ENCODE peak calls at places on chromosomes 5 and 9, in five cellular contexts. One of them, this sample, is unnamed.

GRCh38 chr9:92639124-92639523 is 30.8 kb downstream of the IPPK start:
- DNase-seq in GM12878: no peak
- DNase-seq in IMR-90: no peak
- DNase-seq in SK-N-SH: no peak
- DNase-seq in A549: no peak
- DNase-seq in this sample: no peak

GRCh38 chr9:134553061-134553891 is 88.3 kb upstream of the COL5A1 start:
- DNase-seq in GM12878: no peak
- DNase-seq in A549: no peak
- DNase-seq in IMR-90: no peak
- DNase-seq in SK-N-SH: no peak
- DNase-seq in this sample: no peak

GRCh38 chr5:67426961-67427630 is 230.5 kb upstream of the CD180 start:
- DNase-seq in IMR-90: no peak
- DNase-seq in SK-N-SH: no peak
- DNase-seq in GM12878: no peak
- DNase-seq in A549: no peak
- DNase-seq in this sample: no peak

GRCh38 chr5:173786296-173787187 is 101.6 kb upstream of the CPEB4 start:
- DNase-seq in GM12878: peak
- DNase-seq in IMR-90: no peak
- DNase-seq in SK-N-SH: no peak
- DNase-seq in A549: no peak
- DNase-seq in this sample: peak

GRCh38 chr5:10552183-10553143 is 11.4 kb upstream of the ANKRD33B start:
- DNase-seq in GM12878: no peak
- DNase-seq in SK-N-SH: no peak
- DNase-seq in IMR-90: peak
- DNase-seq in A549: peak
- DNase-seq in this sample: no peak

GRCh38 chr5:19923742-19924141 is 64.3 kb downstream of the CDH18 start:
- DNase-seq in SK-N-SH: no peak
- DNase-seq in GM12878: no peak
- DNase-seq in IMR-90: peak
- DNase-seq in A549: no peak
- DNase-seq in this sample: no peak

GRCh38 chr5:166699616-166700015 is 1591.8 kb upstream of the WWC1 start:
- DNase-seq in GM12878: no peak
- DNase-seq in A549: no peak
- DNase-seq in IMR-90: no peak
- DNase-seq in SK-N-SH: no peak
- DNase-seq in this sample: no peak

GRCh38 chr5:73544429-73545402 is 20.7 kb downstream of the ANKRA2 start:
- DNase-seq in GM12878: no peak
- DNase-seq in SK-N-SH: peak
- DNase-seq in IMR-90: no peak
- DNase-seq in A549: peak
- DNase-seq in this sample: no peak

GRCh38 chr5:122896598-122897282 is 51.3 kb downstream of the SNX24 start:
- DNase-seq in SK-N-SH: no peak
- DNase-seq in GM12878: no peak
- DNase-seq in A549: peak
- DNase-seq in IMR-90: peak
- DNase-seq in this sample: no peak

GRCh38 chr9:87084407-87084806 is 137.1 kb upstream of the GAS1 start:
- DNase-seq in A549: no peak
- DNase-seq in GM12878: no peak
- DNase-seq in SK-N-SH: no peak
- DNase-seq in IMR-90: no peak
- DNase-seq in this sample: no peak

GRCh38 chr9:95516221-95516735 is 493 bp downstream of the PTCH1 start:
- DNase-seq in A549: no peak
- DNase-seq in IMR-90: no peak
- DNase-seq in GM12878: no peak
- DNase-seq in SK-N-SH: peak
- DNase-seq in this sample: peak

GRCh38 chr5:78597858-78598415 is 50.6 kb downstream of the LHFPL2 start:
- DNase-seq in SK-N-SH: no peak
- DNase-seq in GM12878: no peak
- DNase-seq in A549: no peak
- DNase-seq in IMR-90: peak
- DNase-seq in this sample: no peak

GRCh38 chr5:166596043-166596442 is 1695.4 kb upstream of the WWC1 start:
- DNase-seq in IMR-90: no peak
- DNase-seq in GM12878: no peak
- DNase-seq in SK-N-SH: no peak
- DNase-seq in A549: no peak
- DNase-seq in this sample: no peak

GRCh38 chr5:28766565-28767158 is 1728.3 kb upstream of the CDH9 start:
- DNase-seq in GM12878: no peak
- DNase-seq in SK-N-SH: peak
- DNase-seq in IMR-90: peak
- DNase-seq in A549: peak
- DNase-seq in this sample: peak

GRCh38 chr9:90300901-90301688 is 341.5 kb downstream of the DIRAS2 start:
- DNase-seq in SK-N-SH: peak
- DNase-seq in A549: peak
- DNase-seq in IMR-90: peak
- DNase-seq in GM12878: no peak
- DNase-seq in this sample: no peak

GRCh38 chr5:27020965-27021364 is 17.4 kb downstream of the CDH9 start:
- DNase-seq in GM12878: no peak
- DNase-seq in IMR-90: peak
- DNase-seq in A549: peak
- DNase-seq in SK-N-SH: no peak
- DNase-seq in this sample: no peak

GRCh38 chr5:116394186-116394867 is 180.3 kb downstream of the SEMA6A start:
- DNase-seq in IMR-90: peak
- DNase-seq in A549: no peak
- DNase-seq in SK-N-SH: no peak
- DNase-seq in GM12878: no peak
- DNase-seq in this sample: no peak

GRCh38 chr5:10607023-10607665 is 43.3 kb downstream of the ANKRD33B start:
- DNase-seq in IMR-90: peak
- DNase-seq in GM12878: peak
- DNase-seq in SK-N-SH: no peak
- DNase-seq in A549: no peak
- DNase-seq in this sample: peak

GRCh38 chr5:179488464-179488863 is 61.9 kb upstream of the RUFY1 start:
- DNase-seq in IMR-90: no peak
- DNase-seq in GM12878: no peak
- DNase-seq in A549: no peak
- DNase-seq in SK-N-SH: peak
- DNase-seq in this sample: no peak

GRCh38 chr5:14983666-14984441 is 112.3 kb upstream of the ANKH start:
- DNase-seq in SK-N-SH: no peak
- DNase-seq in A549: no peak
- DNase-seq in GM12878: no peak
- DNase-seq in IMR-90: no peak
- DNase-seq in this sample: no peak

GRCh38 chr9:111393971-111394370 is 63.9 kb upstream of the OR2K2 start:
- DNase-seq in GM12878: no peak
- DNase-seq in A549: no peak
- DNase-seq in SK-N-SH: no peak
- DNase-seq in IMR-90: no peak
- DNase-seq in this sample: no peak

GRCh38 chr5:135195267-135195603 is 161.2 kb upstream of the PITX1 start:
- DNase-seq in GM12878: no peak
- DNase-seq in IMR-90: no peak
- DNase-seq in A549: no peak
- DNase-seq in SK-N-SH: no peak
- DNase-seq in this sample: no peak

GRCh38 chr5:93078082-93079038 is 502.7 kb downstream of the NR2F1-AS1 start:
- DNase-seq in GM12878: peak
- DNase-seq in IMR-90: peak
- DNase-seq in SK-N-SH: peak
- DNase-seq in A549: peak
- DNase-seq in this sample: no peak

GRCh38 chr5:177116631-177117373 is 16.8 kb upstream of the NSD1 start:
- DNase-seq in GM12878: no peak
- DNase-seq in SK-N-SH: no peak
- DNase-seq in IMR-90: peak
- DNase-seq in A549: no peak
- DNase-seq in this sample: peak

GRCh38 chr9:122402403-122403268 is 31.8 kb downstream of the PTGS1 start:
- DNase-seq in A549: peak
- DNase-seq in GM12878: no peak
- DNase-seq in SK-N-SH: no peak
- DNase-seq in IMR-90: peak
- DNase-seq in this sample: peak

GRCh38 chr5:137233726-137234125 is 265.4 kb downstream of the SPOCK1 start:
- DNase-seq in GM12878: no peak
- DNase-seq in IMR-90: peak
- DNase-seq in SK-N-SH: no peak
- DNase-seq in A549: no peak
- DNase-seq in this sample: no peak

GRCh38 chr9:110601098-110601497 is 21.6 kb upstream of the SVEP1 start:
- DNase-seq in SK-N-SH: no peak
- DNase-seq in A549: no peak
- DNase-seq in IMR-90: no peak
- DNase-seq in GM12878: no peak
- DNase-seq in this sample: no peak

GRCh38 chr9:89893886-89894285 is 289.1 kb downstream of the GADD45G start:
- DNase-seq in A549: no peak
- DNase-seq in SK-N-SH: no peak
- DNase-seq in GM12878: no peak
- DNase-seq in IMR-90: no peak
- DNase-seq in this sample: no peak

GRCh38 chr5:56170557-56170956 is 62.6 kb downstream of the ANKRD55 start:
- DNase-seq in GM12878: no peak
- DNase-seq in SK-N-SH: no peak
- DNase-seq in A549: no peak
- DNase-seq in IMR-90: peak
- DNase-seq in this sample: no peak

GRCh38 chr9:130327781-130328348 is 62.3 kb downstream of the HMCN2 start:
- DNase-seq in GM12878: no peak
- DNase-seq in SK-N-SH: peak
- DNase-seq in IMR-90: peak
- DNase-seq in A549: no peak
- DNase-seq in this sample: no peak

GRCh38 chr5:82692826-82693225 is 384.4 kb downstream of the TMEM167A start:
- DNase-seq in GM12878: no peak
- DNase-seq in A549: no peak
- DNase-seq in IMR-90: no peak
- DNase-seq in SK-N-SH: no peak
- DNase-seq in this sample: no peak

DNA sequence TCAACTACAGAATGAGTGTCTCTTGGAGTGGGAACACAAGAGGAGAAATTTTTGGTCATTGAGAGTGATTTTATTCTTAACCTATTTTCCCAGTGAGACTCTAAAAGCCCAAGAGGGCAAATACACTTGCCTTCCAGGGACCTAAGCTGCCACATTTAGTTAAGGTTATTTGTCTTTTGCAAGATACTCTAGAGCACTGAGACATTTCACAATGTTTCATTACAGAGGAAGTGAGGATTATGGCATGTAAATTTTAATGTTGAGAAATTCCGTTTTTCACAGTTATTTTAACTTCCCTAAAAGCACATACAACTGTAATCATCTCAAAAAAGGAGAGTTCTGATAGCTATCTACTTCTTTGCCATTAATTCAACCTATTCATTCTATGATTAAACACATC is 38.7 kb upstream of the RAB3C start:
- DNase-seq in SK-N-SH: no peak
- DNase-seq in A549: no peak
- DNase-seq in IMR-90: no peak
- DNase-seq in GM12878: no peak
- DNase-seq in this sample: no peak
- TF ChIP-seq RCOR1 in SK-N-SH: no peak
- TF ChIP-seq RCOR1 in A549: no peak
- TF ChIP-seq RCOR1 in IMR-90: no peak
- TF ChIP-seq RCOR1 in GM12878: no peak
- TF ChIP-seq RCOR1 in this sample: no peak

GRCh38 chr9:105198763-105199339 is 45.6 kb upstream of the SLC44A1 start:
- DNase-seq in GM12878: no peak
- DNase-seq in A549: no peak
- DNase-seq in SK-N-SH: no peak
- DNase-seq in IMR-90: no peak
- DNase-seq in this sample: no peak
- TF ChIP-seq RCOR1 in GM12878: no peak
- TF ChIP-seq RCOR1 in A549: no peak
- TF ChIP-seq RCOR1 in SK-N-SH: no peak
- TF ChIP-seq RCOR1 in IMR-90: no peak
- TF ChIP-seq RCOR1 in this sample: no peak

DNA sequence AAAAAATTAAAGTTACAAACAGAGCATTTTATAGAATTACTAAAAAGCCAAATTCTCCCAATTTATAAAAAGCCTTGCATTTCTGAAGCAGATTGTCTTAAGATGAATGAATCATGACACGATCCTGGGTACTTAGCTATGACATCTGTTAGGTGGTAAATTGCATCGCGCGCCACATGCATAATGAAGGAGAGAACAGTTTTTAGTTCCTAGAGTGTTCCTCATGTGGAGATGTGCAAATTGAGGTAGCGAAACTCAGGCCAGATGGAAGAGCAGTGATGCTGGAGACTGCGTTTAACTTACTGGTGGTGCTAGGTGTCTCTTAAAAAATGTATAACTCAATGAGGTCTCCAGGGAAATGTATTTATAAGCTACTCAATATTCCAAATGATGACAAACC is 516.1 kb downstream of the EFNA5 start:
- DNase-seq in SK-N-SH: no peak
- DNase-seq in A549: no peak
- DNase-seq in IMR-90: no peak
- DNase-seq in GM12878: no peak
- DNase-seq in this sample: no peak
- TF ChIP-seq RCOR1 in SK-N-SH: no peak
- TF ChIP-seq RCOR1 in A549: no peak
- TF ChIP-seq RCOR1 in IMR-90: no peak
- TF ChIP-seq RCOR1 in GM12878: no peak
- TF ChIP-seq RCOR1 in this sample: no peak

GRCh38 chr9:83013261-83013610 is 49.7 kb downstream of the RASEF start:
- DNase-seq in A549: peak
- DNase-seq in SK-N-SH: no peak
- DNase-seq in GM12878: no peak
- DNase-seq in IMR-90: peak
- DNase-seq in this sample: no peak
- TF ChIP-seq RCOR1 in A549: no peak
- TF ChIP-seq RCOR1 in SK-N-SH: no peak
- TF ChIP-seq RCOR1 in GM12878: no peak
- TF ChIP-seq RCOR1 in IMR-90: no peak
- TF ChIP-seq RCOR1 in this sample: no peak

GRCh38 chr5:115170128-115170923 is 618 bp upstream of the TRIM36 start:
- DNase-seq in GM12878: no peak
- DNase-seq in IMR-90: peak
- DNase-seq in SK-N-SH: peak
- DNase-seq in A549: no peak
- DNase-seq in this sample: peak
- TF ChIP-seq RCOR1 in GM12878: no peak
- TF ChIP-seq RCOR1 in IMR-90: no peak
- TF ChIP-seq RCOR1 in SK-N-SH: no peak
- TF ChIP-seq RCOR1 in A549: no peak
- TF ChIP-seq RCOR1 in this sample: no peak

This sample was measured in K562.